ENCODE peak calls at places on chromosomes 16 and 17, in ten cellular contexts. One of them, this sample, is unnamed.

GRCh38 chr17:50550661-50551432 is 3.9 kb downstream of the SPATA20 start:
- DNase-seq in BJ: no peak
- DNase-seq in stimulated activated CD8-positive, alpha-beta memory T cell treated with anti-CD3 and anti-CD28 coated beads, Interleukin-4, amount 100 ng/mL, for 1 hour: no peak
- DNase-seq in NCI-H345: peak
- DNase-seq in stimulated activated CD4-positive, alpha-beta T cell treated with anti-CD3 and anti-CD28 coated beads, Interleukin-1b, Interleukin-23, amount 100 ng/mL, for 24 hours: no peak
- DNase-seq in aorta: peak
- DNase-seq in astrocyte of the cerebellum: peak
- DNase-seq in NCI-H748 treated with DMSO at 0.1 percent for 48 hours: no peak
- DNase-seq in activated CD4-positive, alpha-beta T cell treated with anti-CD3 and anti-CD28 coated beads, Interleukin-2, amount 50 U/mL, for 1 hour: no peak
- DNase-seq in fibroblast of pulmonary artery: peak
- DNase-seq in this sample: peak

GRCh38 chr16:11400076-11400475 is 54.8 kb downstream of the RMI2 start:
- DNase-seq in NCI-H748 treated with DMSO at 0.1 percent for 48 hours: no peak
- DNase-seq in activated CD4-positive, alpha-beta T cell treated with anti-CD3 and anti-CD28 coated beads, Interleukin-2, amount 50 U/mL, for 1 hour: no peak
- DNase-seq in stimulated activated CD8-positive, alpha-beta memory T cell treated with anti-CD3 and anti-CD28 coated beads, Interleukin-4, amount 100 ng/mL, for 1 hour: no peak
- DNase-seq in astrocyte of the cerebellum: no peak
- DNase-seq in BJ: no peak
- DNase-seq in aorta: peak
- DNase-seq in stimulated activated CD4-positive, alpha-beta T cell treated with anti-CD3 and anti-CD28 coated beads, Interleukin-1b, Interleukin-23, amount 100 ng/mL, for 24 hours: no peak
- DNase-seq in fibroblast of pulmonary artery: no peak
- DNase-seq in NCI-H345: no peak
- DNase-seq in this sample: no peak

GRCh38 chr16:88588754-88589153 is 18.6 kb downstream of the ZC3H18 start:
- DNase-seq in stimulated activated CD4-positive, alpha-beta T cell treated with anti-CD3 and anti-CD28 coated beads, Interleukin-1b, Interleukin-23, amount 100 ng/mL, for 24 hours: no peak
- DNase-seq in activated CD4-positive, alpha-beta T cell treated with anti-CD3 and anti-CD28 coated beads, Interleukin-2, amount 50 U/mL, for 1 hour: no peak
- DNase-seq in astrocyte of the cerebellum: no peak
- DNase-seq in NCI-H748 treated with DMSO at 0.1 percent for 48 hours: no peak
- DNase-seq in fibroblast of pulmonary artery: no peak
- DNase-seq in BJ: no peak
- DNase-seq in aorta: no peak
- DNase-seq in NCI-H345: no peak
- DNase-seq in stimulated activated CD8-positive, alpha-beta memory T cell treated with anti-CD3 and anti-CD28 coated beads, Interleukin-4, amount 100 ng/mL, for 1 hour: no peak
- DNase-seq in this sample: no peak

GRCh38 chr17:45326566-45326965 is 9.7 kb upstream of the MAP3K14 start:
- DNase-seq in stimulated activated CD8-positive, alpha-beta memory T cell treated with anti-CD3 and anti-CD28 coated beads, Interleukin-4, amount 100 ng/mL, for 1 hour: no peak
- DNase-seq in aorta: no peak
- DNase-seq in fibroblast of pulmonary artery: no peak
- DNase-seq in astrocyte of the cerebellum: no peak
- DNase-seq in BJ: no peak
- DNase-seq in NCI-H345: no peak
- DNase-seq in activated CD4-positive, alpha-beta T cell treated with anti-CD3 and anti-CD28 coated beads, Interleukin-2, amount 50 U/mL, for 1 hour: no peak
- DNase-seq in NCI-H748 treated with DMSO at 0.1 percent for 48 hours: no peak
- DNase-seq in stimulated activated CD4-positive, alpha-beta T cell treated with anti-CD3 and anti-CD28 coated beads, Interleukin-1b, Interleukin-23, amount 100 ng/mL, for 24 hours: no peak
- DNase-seq in this sample: no peak

GRCh38 chr17:21297597-21297996 is 13.1 kb downstream of the MAP2K3 start:
- DNase-seq in stimulated activated CD8-positive, alpha-beta memory T cell treated with anti-CD3 and anti-CD28 coated beads, Interleukin-4, amount 100 ng/mL, for 1 hour: no peak
- DNase-seq in stimulated activated CD4-positive, alpha-beta T cell treated with anti-CD3 and anti-CD28 coated beads, Interleukin-1b, Interleukin-23, amount 100 ng/mL, for 24 hours: no peak
- DNase-seq in NCI-H748 treated with DMSO at 0.1 percent for 48 hours: no peak
- DNase-seq in astrocyte of the cerebellum: no peak
- DNase-seq in fibroblast of pulmonary artery: no peak
- DNase-seq in aorta: no peak
- DNase-seq in activated CD4-positive, alpha-beta T cell treated with anti-CD3 and anti-CD28 coated beads, Interleukin-2, amount 50 U/mL, for 1 hour: no peak
- DNase-seq in NCI-H345: no peak
- DNase-seq in BJ: no peak
- DNase-seq in this sample: no peak

GRCh38 chr17:75829747-75830146 is 14.5 kb downstream of the UNC13D start:
- DNase-seq in astrocyte of the cerebellum: no peak
- DNase-seq in BJ: no peak
- DNase-seq in activated CD4-positive, alpha-beta T cell treated with anti-CD3 and anti-CD28 coated beads, Interleukin-2, amount 50 U/mL, for 1 hour: no peak
- DNase-seq in NCI-H748 treated with DMSO at 0.1 percent for 48 hours: no peak
- DNase-seq in fibroblast of pulmonary artery: no peak
- DNase-seq in stimulated activated CD4-positive, alpha-beta T cell treated with anti-CD3 and anti-CD28 coated beads, Interleukin-1b, Interleukin-23, amount 100 ng/mL, for 24 hours: no peak
- DNase-seq in NCI-H345: no peak
- DNase-seq in stimulated activated CD8-positive, alpha-beta memory T cell treated with anti-CD3 and anti-CD28 coated beads, Interleukin-4, amount 100 ng/mL, for 1 hour: no peak
- DNase-seq in aorta: no peak
- DNase-seq in this sample: no peak

GRCh38 chr16:47492428-47493357 is 31.6 kb downstream of the PHKB start:
- DNase-seq in stimulated activated CD4-positive, alpha-beta T cell treated with anti-CD3 and anti-CD28 coated beads, Interleukin-1b, Interleukin-23, amount 100 ng/mL, for 24 hours: no peak
- DNase-seq in fibroblast of pulmonary artery: peak
- DNase-seq in astrocyte of the cerebellum: no peak
- DNase-seq in activated CD4-positive, alpha-beta T cell treated with anti-CD3 and anti-CD28 coated beads, Interleukin-2, amount 50 U/mL, for 1 hour: no peak
- DNase-seq in NCI-H345: no peak
- DNase-seq in BJ: no peak
- DNase-seq in stimulated activated CD8-positive, alpha-beta memory T cell treated with anti-CD3 and anti-CD28 coated beads, Interleukin-4, amount 100 ng/mL, for 1 hour: no peak
- DNase-seq in NCI-H748 treated with DMSO at 0.1 percent for 48 hours: no peak
- DNase-seq in aorta: peak
- DNase-seq in this sample: no peak

GRCh38 chr17:43411820-43412529 is 13.2 kb downstream of the ARL4D start:
- DNase-seq in astrocyte of the cerebellum: no peak
- DNase-seq in aorta: no peak
- DNase-seq in BJ: no peak
- DNase-seq in fibroblast of pulmonary artery: no peak
- DNase-seq in NCI-H748 treated with DMSO at 0.1 percent for 48 hours: no peak
- DNase-seq in stimulated activated CD8-positive, alpha-beta memory T cell treated with anti-CD3 and anti-CD28 coated beads, Interleukin-4, amount 100 ng/mL, for 1 hour: no peak
- DNase-seq in NCI-H345: no peak
- DNase-seq in stimulated activated CD4-positive, alpha-beta T cell treated with anti-CD3 and anti-CD28 coated beads, Interleukin-1b, Interleukin-23, amount 100 ng/mL, for 24 hours: no peak
- DNase-seq in activated CD4-positive, alpha-beta T cell treated with anti-CD3 and anti-CD28 coated beads, Interleukin-2, amount 50 U/mL, for 1 hour: no peak
- DNase-seq in this sample: no peak

GRCh38 chr16:27385398-27385797 is 16.6 kb upstream of the IL21R start:
- DNase-seq in BJ: no peak
- DNase-seq in stimulated activated CD8-positive, alpha-beta memory T cell treated with anti-CD3 and anti-CD28 coated beads, Interleukin-4, amount 100 ng/mL, for 1 hour: no peak
- DNase-seq in astrocyte of the cerebellum: no peak
- DNase-seq in aorta: no peak
- DNase-seq in NCI-H345: no peak
- DNase-seq in NCI-H748 treated with DMSO at 0.1 percent for 48 hours: no peak
- DNase-seq in stimulated activated CD4-positive, alpha-beta T cell treated with anti-CD3 and anti-CD28 coated beads, Interleukin-1b, Interleukin-23, amount 100 ng/mL, for 24 hours: no peak
- DNase-seq in activated CD4-positive, alpha-beta T cell treated with anti-CD3 and anti-CD28 coated beads, Interleukin-2, amount 50 U/mL, for 1 hour: no peak
- DNase-seq in fibroblast of pulmonary artery: no peak
- DNase-seq in this sample: no peak

GRCh38 chr16:817001-817906 is 16.7 kb upstream of the GNG13 start:
- DNase-seq in NCI-H345: no peak
- DNase-seq in aorta: no peak
- DNase-seq in astrocyte of the cerebellum: no peak
- DNase-seq in activated CD4-positive, alpha-beta T cell treated with anti-CD3 and anti-CD28 coated beads, Interleukin-2, amount 50 U/mL, for 1 hour: no peak
- DNase-seq in fibroblast of pulmonary artery: no peak
- DNase-seq in NCI-H748 treated with DMSO at 0.1 percent for 48 hours: no peak
- DNase-seq in stimulated activated CD8-positive, alpha-beta memory T cell treated with anti-CD3 and anti-CD28 coated beads, Interleukin-4, amount 100 ng/mL, for 1 hour: no peak
- DNase-seq in stimulated activated CD4-positive, alpha-beta T cell treated with anti-CD3 and anti-CD28 coated beads, Interleukin-1b, Interleukin-23, amount 100 ng/mL, for 24 hours: no peak
- DNase-seq in BJ: no peak
- DNase-seq in this sample: no peak

GRCh38 chr16:84730406-84731106 is 30.8 kb downstream of the USP10 start:
- DNase-seq in NCI-H345: peak
- DNase-seq in NCI-H748 treated with DMSO at 0.1 percent for 48 hours: no peak
- DNase-seq in stimulated activated CD8-positive, alpha-beta memory T cell treated with anti-CD3 and anti-CD28 coated beads, Interleukin-4, amount 100 ng/mL, for 1 hour: no peak
- DNase-seq in aorta: no peak
- DNase-seq in activated CD4-positive, alpha-beta T cell treated with anti-CD3 and anti-CD28 coated beads, Interleukin-2, amount 50 U/mL, for 1 hour: no peak
- DNase-seq in BJ: peak
- DNase-seq in stimulated activated CD4-positive, alpha-beta T cell treated with anti-CD3 and anti-CD28 coated beads, Interleukin-1b, Interleukin-23, amount 100 ng/mL, for 24 hours: no peak
- DNase-seq in astrocyte of the cerebellum: peak
- DNase-seq in fibroblast of pulmonary artery: peak
- DNase-seq in this sample: peak

GRCh38 chr17:19346351-19347255 is 15.9 kb downstream of the B9D1 start:
- DNase-seq in NCI-H345: peak
- DNase-seq in fibroblast of pulmonary artery: peak
- DNase-seq in NCI-H748 treated with DMSO at 0.1 percent for 48 hours: no peak
- DNase-seq in BJ: peak
- DNase-seq in astrocyte of the cerebellum: peak
- DNase-seq in stimulated activated CD8-positive, alpha-beta memory T cell treated with anti-CD3 and anti-CD28 coated beads, Interleukin-4, amount 100 ng/mL, for 1 hour: no peak
- DNase-seq in aorta: peak
- DNase-seq in activated CD4-positive, alpha-beta T cell treated with anti-CD3 and anti-CD28 coated beads, Interleukin-2, amount 50 U/mL, for 1 hour: no peak
- DNase-seq in stimulated activated CD4-positive, alpha-beta T cell treated with anti-CD3 and anti-CD28 coated beads, Interleukin-1b, Interleukin-23, amount 100 ng/mL, for 24 hours: no peak
- DNase-seq in this sample: peak

GRCh38 chr16:15946257-15947044 is 3.0 kb upstream of the ABCC1 start:
- DNase-seq in activated CD4-positive, alpha-beta T cell treated with anti-CD3 and anti-CD28 coated beads, Interleukin-2, amount 50 U/mL, for 1 hour: no peak
- DNase-seq in fibroblast of pulmonary artery: peak
- DNase-seq in stimulated activated CD4-positive, alpha-beta T cell treated with anti-CD3 and anti-CD28 coated beads, Interleukin-1b, Interleukin-23, amount 100 ng/mL, for 24 hours: no peak
- DNase-seq in NCI-H345: no peak
- DNase-seq in BJ: peak
- DNase-seq in aorta: peak
- DNase-seq in astrocyte of the cerebellum: peak
- DNase-seq in NCI-H748 treated with DMSO at 0.1 percent for 48 hours: no peak
- DNase-seq in stimulated activated CD8-positive, alpha-beta memory T cell treated with anti-CD3 and anti-CD28 coated beads, Interleukin-4, amount 100 ng/mL, for 1 hour: no peak
- DNase-seq in this sample: no peak

GRCh38 chr17:60773552-60773951 is 95.9 kb downstream of the BCAS3 start:
- DNase-seq in aorta: no peak
- DNase-seq in BJ: no peak
- DNase-seq in fibroblast of pulmonary artery: no peak
- DNase-seq in stimulated activated CD8-positive, alpha-beta memory T cell treated with anti-CD3 and anti-CD28 coated beads, Interleukin-4, amount 100 ng/mL, for 1 hour: no peak
- DNase-seq in NCI-H748 treated with DMSO at 0.1 percent for 48 hours: no peak
- DNase-seq in stimulated activated CD4-positive, alpha-beta T cell treated with anti-CD3 and anti-CD28 coated beads, Interleukin-1b, Interleukin-23, amount 100 ng/mL, for 24 hours: no peak
- DNase-seq in NCI-H345: no peak
- DNase-seq in astrocyte of the cerebellum: no peak
- DNase-seq in activated CD4-positive, alpha-beta T cell treated with anti-CD3 and anti-CD28 coated beads, Interleukin-2, amount 50 U/mL, for 1 hour: no peak
- DNase-seq in this sample: no peak

GRCh38 chr16:69399361-69399760 is 13.6 kb upstream of the TERF2 start:
- DNase-seq in stimulated activated CD4-positive, alpha-beta T cell treated with anti-CD3 and anti-CD28 coated beads, Interleukin-1b, Interleukin-23, amount 100 ng/mL, for 24 hours: no peak
- DNase-seq in stimulated activated CD8-positive, alpha-beta memory T cell treated with anti-CD3 and anti-CD28 coated beads, Interleukin-4, amount 100 ng/mL, for 1 hour: no peak
- DNase-seq in BJ: no peak
- DNase-seq in astrocyte of the cerebellum: no peak
- DNase-seq in NCI-H345: no peak
- DNase-seq in activated CD4-positive, alpha-beta T cell treated with anti-CD3 and anti-CD28 coated beads, Interleukin-2, amount 50 U/mL, for 1 hour: no peak
- DNase-seq in NCI-H748 treated with DMSO at 0.1 percent for 48 hours: no peak
- DNase-seq in fibroblast of pulmonary artery: peak
- DNase-seq in aorta: no peak
- DNase-seq in this sample: no peak

This sample was measured in anterior cingulate cortex.